ENCODE peak calls at places on chromosome 20, in five cellular contexts. I is HepG2, D is H1, Q is GM12878, P is K562. E is an unnamed sample.

GRCh38 chr20:47300071-47300470 is 56.4 kb downstream of the ZMYND8 start:
- DNase-seq in I (no peak), P (no peak), D (no peak), Q (no peak), E (no peak)

GRCh38 chr20:16615199-16615598 is 42.0 kb upstream of the KIF16B start:
- DNase-seq in I (no peak), P (no peak), D (no peak), Q (no peak), E (peak)

GRCh38 chr20:1874534-1875168 is 20.6 kb upstream of the SIRPA start:
- DNase-seq in Q (no peak), D (no peak), P (no peak), I (peak), E (no peak)

GRCh38 chr20:1509237-1509636 is 18.0 kb upstream of the SIRPB2 start:
- DNase-seq in D (no peak), Q (no peak), I (peak), P (no peak), E (peak)

GRCh38 chr20:10006461-10006860 is 28.3 kb upstream of the ANKEF1 start:
- DNase-seq in I (no peak), D (no peak), Q (no peak), P (no peak), E (no peak)

GRCh38 chr20:53692465-53693067 is 98.9 kb upstream of the ZNF217 start:
- DNase-seq in D (no peak), I (no peak), P (no peak), Q (no peak), E (no peak)

GRCh38 chr20:45095753-45096371 is 5.1 kb downstream of the KCNS1 start:
- DNase-seq in D (no peak), I (peak), Q (peak), P (peak), E (peak)

GRCh38 chr20:58017237-58017969 is 211.1 kb downstream of the ANKRD60 start:
- DNase-seq in P (no peak), Q (no peak), D (no peak), I (peak), E (no peak)

GRCh38 chr20:33828912-33829560 is 17.9 kb downstream of the CHMP4B start:
- DNase-seq in I (no peak), D (no peak), Q (no peak), P (no peak), E (no peak)

GRCh38 chr20:60372822-60373221 is 414.6 kb downstream of the CDH26 start:
- DNase-seq in I (no peak), D (no peak), Q (no peak), P (no peak), E (no peak)

GRCh38 chr20:46558511-46558959 is 8.1 kb upstream of the OCSTAMP start:
- DNase-seq in D (no peak), Q (no peak), I (peak), P (no peak), E (no peak)

GRCh38 chr20:64041040-64041780 is 5.2 kb downstream of the C20orf204 start:
- DNase-seq in Q (no peak), P (no peak), D (no peak), I (peak), E (peak)

GRCh38 chr20:46099491-46100287 is 9.9 kb upstream of the NCOA5 start:
- DNase-seq in P (no peak), D (no peak), I (no peak), Q (no peak), E (peak)

GRCh38 chr20:41424546-41424945 is 57.9 kb upstream of the EMILIN3 start:
- DNase-seq in Q (no peak), D (no peak), P (no peak), I (no peak), E (no peak)

GRCh38 chr20:15597306-15597705 is 975.9 kb downstream of the KIF16B start:
- DNase-seq in Q (no peak), I (no peak), P (no peak), D (no peak), E (no peak)

GRCh38 chr20:20668639-20669038 is 43.8 kb downstream of the RALGAPA2 start:
- DNase-seq in Q (peak), D (no peak), P (no peak), I (no peak), E (no peak)

GRCh38 chr20:53321596-53321995 is 272.0 kb downstream of the ZNF217 start:
- DNase-seq in P (no peak), D (no peak), Q (no peak), I (no peak), E (peak)

GRCh38 chr20:23629017-23629541 is 8.7 kb downstream of the CST3 start:
- DNase-seq in Q (no peak), D (no peak), P (no peak), I (peak), E (no peak)

GRCh38 chr20:1844723-1845523 is 50.3 kb upstream of the SIRPA start:
- DNase-seq in D (no peak), I (no peak), Q (peak), P (no peak), E (no peak)

GRCh38 chr20:54431545-54431944 is 43.8 kb upstream of the DOK5 start:
- DNase-seq in P (no peak), I (no peak), D (no peak), Q (no peak), E (no peak)

GRCh38 chr20:49859011-49859410 is 46.4 kb downstream of the SLC9A8 start:
- DNase-seq in P (no peak), Q (no peak), I (no peak), D (no peak), E (no peak)

GRCh38 chr20:49854190-49854875 is 41.7 kb downstream of the SLC9A8 start:
- DNase-seq in I (no peak), P (no peak), D (no peak), Q (no peak), E (no peak)

GRCh38 chr20:49859807-49860206 is 47.2 kb downstream of the SLC9A8 start:
- DNase-seq in D (no peak), Q (no peak), I (no peak), P (no peak), E (no peak)

GRCh38 chr20:49856904-49857303 is 44.3 kb downstream of the SLC9A8 start:
- DNase-seq in I (no peak), Q (no peak), P (no peak), D (no peak), E (no peak)

DNA sequence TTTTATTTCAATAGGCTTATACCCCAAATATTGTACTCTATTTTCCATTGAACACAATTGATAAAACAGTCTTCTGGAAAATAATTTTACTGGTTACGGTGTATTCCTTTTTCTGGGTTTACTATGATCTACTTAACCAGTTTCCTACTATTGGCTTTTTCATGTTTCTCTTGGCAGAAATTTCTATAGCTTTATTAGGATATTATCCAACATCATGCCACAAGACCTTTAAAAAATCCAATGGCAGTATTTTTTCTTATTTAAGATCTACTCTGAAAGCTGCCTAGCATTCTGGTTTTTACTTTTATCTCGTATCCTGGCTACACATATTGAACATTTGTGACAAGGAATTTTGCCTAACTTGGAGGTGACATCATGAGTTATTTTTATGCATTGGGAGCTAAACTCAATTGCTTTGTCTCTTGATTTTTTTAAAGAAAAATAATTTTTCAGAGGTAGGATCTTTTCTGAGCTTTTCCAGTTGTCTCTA is 45.5 kb downstream of the SLC9A8 start:
- DNase-seq in D (no peak), I (no peak), P (no peak), Q (no peak), E (no peak)
- TF ChIP-seq CREB1 in D (no peak), I (no peak), P (no peak), Q (no peak), E (no peak)

GRCh38 chr20:43750774-43751166 is 24.0 kb upstream of the GTSF1L start:
- DNase-seq in Q (no peak), P (no peak), D (no peak), I (no peak), E (no peak)
- H3K27ac ChIP-seq in Q (peak), P (no peak), D (no peak), I (no peak), E (no peak)

GRCh38 chr20:38872036-38872435 is 54.2 kb upstream of the FAM83D start:
- DNase-seq in D (no peak), Q (no peak), I (no peak), P (no peak), E (no peak)

GRCh38 chr20:38875170-38875993 is 50.8 kb upstream of the FAM83D start:
- DNase-seq in Q (peak), D (no peak), P (no peak), I (no peak), E (no peak)

GRCh38 chr20:38872491-38873049 is 53.6 kb upstream of the FAM83D start:
- DNase-seq in Q (no peak), P (no peak), I (no peak), D (no peak), E (no peak)

GRCh38 chr20:38873050-38873581 is 53.1 kb upstream of the FAM83D start:
- DNase-seq in P (no peak), Q (peak), I (no peak), D (no peak), E (no peak)

GRCh38 chr20:38874460-38875169 is 51.6 kb upstream of the FAM83D start:
- DNase-seq in Q (no peak), I (no peak), D (no peak), P (no peak), E (no peak)
- H3K4me3 ChIP-seq in Q (peak), I (no peak), D (no peak), P (no peak), E (no peak)

GRCh38 chr20:49052334-49052733 is 6.2 kb downstream of the CSE1L start:
- DNase-seq in D (no peak), Q (no peak), I (peak), P (no peak), E (no peak)
- TF ChIP-seq CREB1 in D (no peak), Q (no peak), I (no peak), P (no peak), E (no peak)

GRCh38 chr20:48931527-48932374 is 10.2 kb downstream of the ARFGEF2 start:
- DNase-seq in Q (no peak), P (no peak), I (no peak), D (no peak), E (no peak)
- H3K27ac ChIP-seq in Q (no peak), P (no peak), I (peak), D (no peak), E (no peak)

GRCh38 chr20:51528263-51529026 is 14.1 kb downstream of the NFATC2 start:
- DNase-seq in D (no peak), I (no peak), P (no peak), Q (no peak), E (no peak)
- H3K4me3 ChIP-seq in D (no peak), I (no peak), P (no peak), Q (peak), E (no peak)

DNA sequence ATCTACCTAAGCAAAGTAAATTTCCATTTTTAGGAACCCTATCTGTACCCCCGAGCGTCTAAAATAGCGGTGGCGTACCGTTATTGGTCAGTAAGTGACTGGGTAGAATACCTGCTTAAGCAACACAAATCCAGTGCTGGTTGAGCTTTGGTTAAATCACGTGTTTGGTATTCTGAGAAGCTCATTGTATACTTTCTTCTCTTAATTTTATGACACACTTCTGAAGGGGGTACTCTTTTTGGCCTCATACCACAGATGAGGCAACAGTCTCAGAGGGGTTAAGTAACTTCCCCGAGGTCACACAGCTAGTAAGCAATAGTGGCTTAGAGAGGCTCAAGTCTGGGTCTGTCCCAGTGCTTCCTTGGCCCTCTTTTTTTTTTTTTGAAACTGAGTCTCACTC is 151.2 kb downstream of the TFAP2C start:
- DNase-seq in I (no peak), D (no peak), P (no peak), Q (no peak), E (no peak)
- TF ChIP-seq CREB1 in I (no peak), D (no peak), P (no peak), Q (no peak), E (no peak)

GRCh38 chr20:13799974-13800373 is 15.1 kb downstream of the NDUFAF5 start:
- DNase-seq in Q (no peak), D (no peak), P (no peak), I (no peak), E (no peak)
- H3K27ac ChIP-seq in Q (no peak), D (no peak), P (no peak), I (peak), E (no peak)